ENCODE peak calls at places on chromosomes 2 and 18, in six cellular contexts. One of them, this sample, is unnamed.

GRCh38 chr2:6827516-6828298 is 38.0 kb downstream of the CMPK2 start:
- DNase-seq in CD8-positive, alpha-beta memory T cell: no peak
- DNase-seq in fibroblast of lung: peak; percentile 58
- DNase-seq in body of pancreas: no peak
- DNase-seq in tibial artery: no peak
- DNase-seq in colonic mucosa: no peak
- DNase-seq in this sample: no peak

GRCh38 chr18:63994783-63995399 is 25.0 kb downstream of the SERPINB8 start:
- DNase-seq in fibroblast of lung: peak; percentile 63
- DNase-seq in tibial artery: peak; percentile 35
- DNase-seq in body of pancreas: peak; percentile 56
- DNase-seq in colonic mucosa: peak; percentile 31
- DNase-seq in CD8-positive, alpha-beta memory T cell: peak; percentile 16
- DNase-seq in this sample: peak; percentile 50

GRCh38 chr18:62587689-62588088 is 64.9 kb downstream of the ZCCHC2 start:
- DNase-seq in body of pancreas: no peak
- DNase-seq in CD8-positive, alpha-beta memory T cell: no peak
- DNase-seq in tibial artery: no peak
- DNase-seq in fibroblast of lung: no peak
- DNase-seq in colonic mucosa: no peak
- DNase-seq in this sample: no peak

GRCh38 chr2:2501454-2502108 is 170.5 kb upstream of the MYT1L start:
- DNase-seq in colonic mucosa: no peak
- DNase-seq in fibroblast of lung: no peak
- DNase-seq in CD8-positive, alpha-beta memory T cell: no peak
- DNase-seq in body of pancreas: no peak
- DNase-seq in tibial artery: no peak
- DNase-seq in this sample: no peak

GRCh38 chr2:37843554-37843953 is 81.5 kb upstream of the RMDN2 start:
- DNase-seq in colonic mucosa: no peak
- DNase-seq in fibroblast of lung: no peak
- DNase-seq in body of pancreas: no peak
- DNase-seq in CD8-positive, alpha-beta memory T cell: no peak
- DNase-seq in tibial artery: no peak
- DNase-seq in this sample: no peak

GRCh38 chr2:96856776-96857673 is 791 bp downstream of the ANKRD39 start:
- DNase-seq in fibroblast of lung: peak; percentile 25
- DNase-seq in tibial artery: no peak
- DNase-seq in colonic mucosa: peak; percentile 58
- DNase-seq in CD8-positive, alpha-beta memory T cell: peak; percentile 38
- DNase-seq in body of pancreas: peak; percentile 23
- DNase-seq in this sample: peak; percentile 20

GRCh38 chr2:132668986-132669853 is 785 bp downstream of the LYPD1 start:
- DNase-seq in fibroblast of lung: peak; percentile 14
- DNase-seq in CD8-positive, alpha-beta memory T cell: no peak
- DNase-seq in body of pancreas: peak; percentile 11
- DNase-seq in tibial artery: no peak
- DNase-seq in colonic mucosa: no peak
- DNase-seq in this sample: peak; percentile 28

GRCh38 chr2:236298924-236299475 is 34.8 kb upstream of the ASB18 start:
- DNase-seq in CD8-positive, alpha-beta memory T cell: no peak
- DNase-seq in body of pancreas: no peak
- DNase-seq in tibial artery: no peak
- DNase-seq in fibroblast of lung: no peak
- DNase-seq in colonic mucosa: no peak
- DNase-seq in this sample: no peak

GRCh38 chr2:202121532-202122166 is 48.6 kb downstream of the KIAA2012 start:
- DNase-seq in colonic mucosa: no peak
- DNase-seq in CD8-positive, alpha-beta memory T cell: no peak
- DNase-seq in tibial artery: peak; percentile 43
- DNase-seq in fibroblast of lung: no peak
- DNase-seq in body of pancreas: no peak
- DNase-seq in this sample: no peak

GRCh38 chr2:163207706-163208370 is 369.3 kb upstream of the KCNH7 start:
- DNase-seq in CD8-positive, alpha-beta memory T cell: no peak
- DNase-seq in body of pancreas: no peak
- DNase-seq in colonic mucosa: no peak
- DNase-seq in fibroblast of lung: no peak
- DNase-seq in tibial artery: no peak
- DNase-seq in this sample: peak; percentile 88

GRCh38 chr2:207385903-207386302 is 143.9 kb upstream of the CREB1 start:
- DNase-seq in body of pancreas: no peak
- DNase-seq in CD8-positive, alpha-beta memory T cell: no peak
- DNase-seq in fibroblast of lung: peak; percentile 68
- DNase-seq in colonic mucosa: no peak
- DNase-seq in tibial artery: no peak
- DNase-seq in this sample: peak; percentile 53

GRCh38 chr2:173457366-173457765 is 102.7 kb downstream of the CDCA7 start:
- DNase-seq in colonic mucosa: no peak
- DNase-seq in body of pancreas: no peak
- DNase-seq in CD8-positive, alpha-beta memory T cell: no peak
- DNase-seq in tibial artery: no peak
- DNase-seq in fibroblast of lung: no peak
- DNase-seq in this sample: no peak

GRCh38 chr2:66995636-66996035 is 401.5 kb upstream of the ETAA1 start:
- DNase-seq in tibial artery: no peak
- DNase-seq in CD8-positive, alpha-beta memory T cell: no peak
- DNase-seq in colonic mucosa: no peak
- DNase-seq in fibroblast of lung: no peak
- DNase-seq in body of pancreas: no peak
- DNase-seq in this sample: no peak

GRCh38 chr2:84223191-84223590 is 235.9 kb downstream of the SUCLG1 start:
- DNase-seq in fibroblast of lung: no peak
- DNase-seq in colonic mucosa: no peak
- DNase-seq in CD8-positive, alpha-beta memory T cell: no peak
- DNase-seq in body of pancreas: no peak
- DNase-seq in tibial artery: no peak
- DNase-seq in this sample: peak; percentile 87

GRCh38 chr2:109648041-109648527 is 33.9 kb downstream of the SOWAHC start:
- DNase-seq in CD8-positive, alpha-beta memory T cell: no peak
- DNase-seq in fibroblast of lung: peak; percentile 12
- DNase-seq in body of pancreas: no peak
- DNase-seq in colonic mucosa: no peak
- DNase-seq in tibial artery: peak; percentile 38
- DNase-seq in this sample: no peak

GRCh38 chr18:10279476-10279875 is 175.0 kb upstream of the APCDD1 start:
- DNase-seq in CD8-positive, alpha-beta memory T cell: no peak
- DNase-seq in colonic mucosa: no peak
- DNase-seq in tibial artery: no peak
- DNase-seq in body of pancreas: no peak
- DNase-seq in fibroblast of lung: no peak
- DNase-seq in this sample: no peak

GRCh38 chr18:52897611-52898010 is 557.6 kb downstream of the DCC start:
- DNase-seq in fibroblast of lung: no peak
- DNase-seq in body of pancreas: no peak
- DNase-seq in colonic mucosa: no peak
- DNase-seq in CD8-positive, alpha-beta memory T cell: no peak
- DNase-seq in tibial artery: no peak
- DNase-seq in this sample: no peak

GRCh38 chr2:64447317-64448060 is 6.5 kb upstream of the LGALSL start:
- DNase-seq in tibial artery: peak; percentile 30
- DNase-seq in CD8-positive, alpha-beta memory T cell: no peak
- DNase-seq in colonic mucosa: no peak
- DNase-seq in body of pancreas: no peak
- DNase-seq in fibroblast of lung: no peak
- DNase-seq in this sample: peak; percentile 83
- H3K27me3 ChIP-seq in tibial artery: no peaks in the 10 kb centered on the region
- H3K27me3 ChIP-seq in CD8-positive, alpha-beta memory T cell: no peaks in the 10 kb centered on the region
- H3K27me3 ChIP-seq in colonic mucosa: no peaks in the 10 kb centered on the region
- H3K27me3 ChIP-seq in body of pancreas: no peaks in the 10 kb centered on the region
- H3K27me3 ChIP-seq in fibroblast of lung: peaks cover 2% of the 10 kb centered on the region
- H3K27me3 ChIP-seq in this sample: no peaks in the 10 kb centered on the region

DNA sequence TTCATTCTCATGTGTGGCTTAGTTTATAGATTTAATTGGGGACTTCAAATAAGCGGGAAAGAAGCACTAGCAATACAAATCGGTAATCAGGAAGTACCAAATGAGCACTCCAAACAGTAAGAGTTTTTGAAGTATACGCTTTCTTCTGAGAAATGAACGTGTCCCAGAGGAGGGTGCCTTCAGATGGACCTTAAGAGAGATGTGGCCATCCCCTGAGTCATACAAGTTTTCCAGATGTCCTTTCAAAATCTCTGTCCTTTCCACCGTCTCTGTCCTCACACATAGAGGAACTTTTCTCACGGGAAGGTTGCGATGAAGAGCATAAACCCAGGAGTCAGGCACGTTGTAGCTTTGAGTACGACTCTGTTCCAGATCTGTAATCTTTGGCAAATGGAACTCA is 1.7 kb upstream of the SMAD2 start:
- DNase-seq in tibial artery: no peak
- DNase-seq in fibroblast of lung: no peak
- DNase-seq in CD8-positive, alpha-beta memory T cell: no peak
- DNase-seq in colonic mucosa: no peak
- DNase-seq in body of pancreas: no peak
- DNase-seq in this sample: no peak
- H3K4me3 ChIP-seq in tibial artery: no peak overlapping the region
- H3K4me3 ChIP-seq in fibroblast of lung: peak overlapping the region; percentile 62
- H3K4me3 ChIP-seq in CD8-positive, alpha-beta memory T cell: peak overlapping the region; percentile 55
- H3K4me3 ChIP-seq in colonic mucosa: no peak overlapping the region
- H3K4me3 ChIP-seq in body of pancreas: no peak overlapping the region
- H3K4me3 ChIP-seq in this sample: no peak overlapping the region

DNA sequence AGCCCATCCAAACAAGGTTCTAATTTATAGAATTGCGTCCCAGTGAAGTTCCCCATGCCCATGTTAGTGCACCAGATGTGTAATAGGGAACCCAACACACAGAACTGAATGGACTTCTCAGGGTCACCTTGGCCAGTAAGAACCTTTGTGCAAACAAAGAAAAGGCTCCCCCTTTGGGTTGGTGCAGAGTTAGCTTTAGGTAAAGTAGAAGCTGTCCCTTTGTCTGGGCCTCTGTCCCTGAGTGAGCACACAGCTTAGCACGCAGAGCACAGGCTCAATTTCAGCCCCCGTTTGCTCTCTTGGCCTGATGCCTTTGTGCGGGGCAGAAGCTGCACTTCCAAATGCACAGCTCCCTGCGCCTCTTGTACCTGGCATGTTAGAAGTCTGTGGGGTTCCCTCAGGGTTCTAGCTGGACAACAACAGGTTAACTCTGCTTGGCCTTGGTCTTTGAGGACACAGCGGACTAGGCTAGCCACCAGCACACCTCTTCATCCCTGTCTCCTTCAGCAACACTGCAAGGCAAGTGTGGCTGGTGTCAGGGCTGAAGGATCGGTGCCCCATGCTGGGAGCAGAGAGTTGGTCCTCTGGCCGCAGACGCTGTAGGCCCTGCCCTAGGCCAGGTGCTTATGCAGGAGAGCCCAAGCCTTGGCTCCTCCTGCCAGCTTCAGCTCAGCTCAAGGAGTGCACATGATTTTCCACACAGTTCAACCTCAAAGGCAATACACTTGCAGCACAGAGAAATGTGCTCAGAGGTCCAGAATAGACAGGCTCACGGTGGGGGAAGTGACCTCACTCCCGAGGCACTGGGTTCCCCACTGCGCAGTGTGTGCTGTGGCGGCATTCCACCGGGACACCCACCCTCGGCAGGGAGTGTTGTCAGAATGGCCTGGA is 73.3 kb upstream of the FOSL2 start:
- DNase-seq in colonic mucosa: no peak
- DNase-seq in fibroblast of lung: no peak
- DNase-seq in body of pancreas: no peak
- DNase-seq in CD8-positive, alpha-beta memory T cell: no peak
- DNase-seq in tibial artery: no peak
- DNase-seq in this sample: no peak
- H3K27me3 ChIP-seq in colonic mucosa: no peaks in the 10 kb centered on the region
- H3K27me3 ChIP-seq in fibroblast of lung: no peaks in the 10 kb centered on the region
- H3K27me3 ChIP-seq in body of pancreas: no peaks in the 10 kb centered on the region
- H3K27me3 ChIP-seq in CD8-positive, alpha-beta memory T cell: no peaks in the 10 kb centered on the region
- H3K27me3 ChIP-seq in tibial artery: no peaks in the 10 kb centered on the region
- H3K27me3 ChIP-seq in this sample: no peaks in the 10 kb centered on the region

GRCh38 chr2:26270363-26270762 is 25.6 kb downstream of the HADHB start:
- DNase-seq in CD8-positive, alpha-beta memory T cell: no peak
- DNase-seq in colonic mucosa: no peak
- DNase-seq in tibial artery: no peak
- DNase-seq in fibroblast of lung: peak; percentile 32
- DNase-seq in body of pancreas: no peak
- DNase-seq in this sample: no peak
- H3K4me3 ChIP-seq in CD8-positive, alpha-beta memory T cell: no peak overlapping the region
- H3K4me3 ChIP-seq in colonic mucosa: no peak overlapping the region
- H3K4me3 ChIP-seq in tibial artery: no peak overlapping the region
- H3K4me3 ChIP-seq in fibroblast of lung: no peak overlapping the region
- H3K4me3 ChIP-seq in body of pancreas: no peak overlapping the region
- H3K4me3 ChIP-seq in this sample: no peak overlapping the region

GRCh38 chr2:44943693-44944101 is 2.2 kb downstream of the SIX3 start:
- DNase-seq in CD8-positive, alpha-beta memory T cell: no peak
- DNase-seq in fibroblast of lung: no peak
- DNase-seq in tibial artery: no peak
- DNase-seq in colonic mucosa: no peak
- DNase-seq in body of pancreas: no peak
- DNase-seq in this sample: no peak
- H3K27me3 ChIP-seq in CD8-positive, alpha-beta memory T cell: peaks cover 29% of the 10 kb centered on the region
- H3K27me3 ChIP-seq in fibroblast of lung: peaks cover 87% of the 10 kb centered on the region
- H3K27me3 ChIP-seq in tibial artery: no peaks in the 10 kb centered on the region
- H3K27me3 ChIP-seq in colonic mucosa: peaks cover 70% of the 10 kb centered on the region
- H3K27me3 ChIP-seq in body of pancreas: no peaks in the 10 kb centered on the region
- H3K27me3 ChIP-seq in this sample: peaks cover 55% of the 10 kb centered on the region